ENCODE peak calls at places on chromosomes 1 and 21, in eight cellular contexts. T is NCI-H2029; N is stimulated activated effector memory CD8-positive, alpha-beta T cell treated with anti-CD3 and anti-CD28 coated beads, Interleukin-12 subunit alpha, Interleukin-12 subunit beta, amount 100 ng/mL, for 72 hours; L is fibroblast of pulmonary artery; J is non-pigmented ciliary epithelial cell; G is stimulated activated CD4-positive, alpha-beta T cell treated with anti-CD3 and anti-CD28 coated beads, Interleukin-1b, Interleukin-23, amount 100 ng/mL, for 4 hours; A is psoas muscle; D is stomach. V is an unnamed sample.

GRCh38 chr1:161956097-161956496 is 67.6 kb downstream of the OLFML2B start:
- DNase-seq in T (no peak), N (no peak), L (peak; percentile 20), J (peak; percentile 53), G (no peak), A (no peak), D (no peak), V (no peak)

GRCh38 chr1:85048296-85049064 is at the start of gene MCOLN3:
- DNase-seq in T (peak; percentile 54), N (peak; percentile 63), L (no peak), J (no peak), G (peak; percentile 25), A (peak; percentile 62), D (peak; percentile 54), V (peak; percentile 80)

GRCh38 chr1:94792876-94793605 is 27.1 kb upstream of the SLC44A3 start:
- DNase-seq in T (no peak), N (no peak), L (peak; percentile 68), J (no peak), G (no peak), A (no peak), D (no peak), V (no peak)

GRCh38 chr1:7642781-7643180 is 128.3 kb upstream of the VAMP3 start:
- DNase-seq in T (no peak), N (no peak), L (no peak), J (no peak), G (no peak), A (no peak), D (no peak), V (no peak)

GRCh38 chr1:48093147-48093546 is 96.0 kb upstream of the TRABD2B start:
- DNase-seq in T (peak; percentile 29), N (no peak), L (no peak), J (no peak), G (no peak), A (no peak), D (no peak), V (no peak)

GRCh38 chr1:82775402-82776000 is 974.8 kb downstream of the ADGRL2 start:
- DNase-seq in T (peak; percentile 71), N (peak; percentile 48), L (peak; percentile 46), J (no peak), G (peak; percentile 16), A (no peak), D (no peak), V (no peak)

GRCh38 chr1:94209982-94210381 is 27.4 kb downstream of the ARHGAP29 start:
- DNase-seq in T (no peak), N (no peak), L (no peak), J (no peak), G (no peak), A (no peak), D (no peak), V (no peak)

GRCh38 chr1:162679298-162679697 is 47.0 kb downstream of the DDR2 start:
- DNase-seq in T (no peak), N (no peak), L (no peak), J (no peak), G (no peak), A (no peak), D (no peak), V (no peak)

GRCh38 chr1:205959789-205960188 is 16.5 kb upstream of the SLC26A9 start:
- DNase-seq in T (no peak), N (no peak), L (no peak), J (no peak), G (no peak), A (no peak), D (no peak), V (no peak)

GRCh38 chr1:237429252-237429651 is 387.3 kb downstream of the RYR2 start:
- DNase-seq in T (no peak), N (no peak), L (no peak), J (no peak), G (no peak), A (no peak), D (no peak), V (no peak)

GRCh38 chr1:228081578-228082259 is 789 bp upstream of the ARF1 start:
- DNase-seq in T (no peak), N (no peak), L (no peak), J (no peak), G (no peak), A (peak; percentile 54), D (no peak), V (no peak)

GRCh38 chr1:60281360-60281932 is 207.9 kb upstream of the C1orf87 start:
- DNase-seq in T (peak; percentile 95), N (peak; percentile 49), L (peak; percentile 87), J (peak; percentile 80), G (no peak), A (peak; percentile 54), D (peak; percentile 69), V (peak; percentile 80)

GRCh38 chr1:108646661-108647269 is 14.1 kb downstream of the HENMT1 start:
- DNase-seq in T (no peak), N (peak; percentile 93), L (peak; percentile 91), J (peak; percentile 44), G (peak; percentile 19), A (peak; percentile 83), D (peak; percentile 60), V (peak; percentile 17)

GRCh38 chr21:35252831-35253230 is 203.7 kb upstream of the RUNX1 start:
- DNase-seq in T (no peak), N (no peak), L (no peak), J (no peak), G (no peak), A (no peak), D (no peak), V (no peak)

GRCh38 chr1:85058781-85059180 is 10.5 kb upstream of the MCOLN3 start:
- DNase-seq in T (no peak), N (no peak), L (no peak), J (no peak), G (no peak), A (no peak), D (no peak), V (no peak)

GRCh38 chr1:86508583-86508969 is 38.3 kb upstream of the CLCA4 start:
- DNase-seq in T (no peak), N (no peak), L (no peak), J (no peak), G (no peak), A (no peak), D (no peak), V (no peak)

GRCh38 chr1:34858901-34859441 is 578 bp downstream of the SMIM12 start:
- DNase-seq in T (no peak), N (no peak), L (peak; percentile 60), J (no peak), G (no peak), A (peak; percentile 64), D (no peak), V (peak; percentile 8)

GRCh38 chr21:45542242-45542666 is at the start of gene SLC19A1:
- DNase-seq in T (no peak), N (peak; percentile 80), L (peak; percentile 59), J (no peak), G (peak; percentile 79), A (peak; percentile 78), D (peak; percentile 79), V (no peak)

GRCh38 chr1:44619261-44619900 is 54.9 kb downstream of the TMEM53 start:
- DNase-seq in T (no peak), N (no peak), L (peak; percentile 11), J (no peak), G (no peak), A (peak; percentile 28), D (no peak), V (no peak)

GRCh38 chr1:147897030-147897756 is 5.4 kb upstream of the GJA8 start:
- DNase-seq in T (no peak), N (no peak), L (no peak), J (no peak), G (no peak), A (no peak), D (no peak), V (no peak)

GRCh38 chr1:59595774-59596173 is 219.0 kb upstream of the HOOK1 start:
- DNase-seq in T (peak; percentile 33), N (no peak), L (peak; percentile 41), J (peak; percentile 37), G (no peak), A (no peak), D (no peak), V (no peak)

GRCh38 chr1:200980873-200981272 is 42.6 kb downstream of the KIF21B start:
- DNase-seq in T (no peak), N (no peak), L (no peak), J (no peak), G (no peak), A (no peak), D (no peak), V (no peak)

GRCh38 chr1:110069302-110070281 is 880 bp downstream of the ALX3 start:
- DNase-seq in T (no peak), N (no peak), L (no peak), J (no peak), G (no peak), A (peak; percentile 54), D (no peak), V (no peak)

GRCh38 chr21:33854604-33855003 is 61.0 kb downstream of the ATP5PO start:
- DNase-seq in T (no peak), N (no peak), L (no peak), J (no peak), G (no peak), A (no peak), D (no peak), V (no peak)

GRCh38 chr21:46121286-46122221 is 23.6 kb downstream of the COL6A2 start:
- DNase-seq in T (no peak), N (no peak), L (no peak), J (no peak), G (no peak), A (peak; percentile 48), D (peak; percentile 19), V (no peak)

GRCh38 chr1:244712669-244713068 is 59.7 kb downstream of the DESI2 start:
- DNase-seq in T (no peak), N (peak; percentile 58), L (no peak), J (no peak), G (no peak), A (no peak), D (no peak), V (no peak)